ENCODE peak calls at places on chromosome 19, in seven cellular contexts. E, V, Z, T, G, B and M are unnamed samples.

GRCh38 chr19:56377105-56377924 is 16.0 kb downstream of the ZNF582 start:
- DNase-seq in G (no peak), E (no peak), Z (no peak), B (no peak), V (no peak), T (no peak), M (no peak)

GRCh38 chr19:50759886-50760285 is 10.4 kb upstream of the GPR32 start:
- DNase-seq in B (peak), E (no peak), T (no peak), G (no peak), V (peak), Z (no peak), M (no peak)

GRCh38 chr19:1418494-1418775 is 11.0 kb downstream of the DAZAP1 start:
- DNase-seq in V (no peak), E (no peak), T (no peak), G (no peak), Z (no peak), B (no peak), M (no peak)

GRCh38 chr19:31882709-31883108 is 462.7 kb upstream of the ZNF507 start:
- DNase-seq in V (no peak), G (no peak), B (no peak), T (no peak), Z (no peak), E (no peak), M (no peak)

GRCh38 chr19:48858984-48859710 is 9.3 kb downstream of the PLEKHA4 start:
- DNase-seq in V (no peak), E (peak), B (no peak), G (no peak), T (no peak), Z (no peak), M (no peak)

GRCh38 chr19:39499082-39499642 is 415 bp downstream of the DLL3 start:
- DNase-seq in G (no peak), E (no peak), Z (no peak), T (no peak), V (no peak), B (no peak), M (no peak)

GRCh38 chr19:8517551-8518442 is 3.8 kb upstream of the ZNF414 start:
- DNase-seq in B (peak), V (peak), E (peak), T (no peak), G (no peak), Z (no peak), M (no peak)

GRCh38 chr19:19627716-19628498 is at the start of gene LPAR2:
- DNase-seq in G (no peak), T (peak), Z (no peak), E (peak), V (no peak), B (no peak), M (no peak)

GRCh38 chr19:45059258-45059965 is 16.9 kb downstream of the ZNF296 start:
- DNase-seq in Z (no peak), G (no peak), V (peak), B (peak), E (peak), T (peak), M (peak)

GRCh38 chr19:17469371-17470203 is 737 bp upstream of the SLC27A1 start:
- DNase-seq in E (peak), Z (peak), T (peak), B (peak), G (peak), V (peak), M (peak)

GRCh38 chr19:52527954-52528326 is 472 bp downstream of the ZNF808 start:
- DNase-seq in G (no peak), E (no peak), V (peak), B (no peak), T (no peak), Z (no peak), M (no peak)

GRCh38 chr19:4103073-4103418 is 20.9 kb downstream of the MAP2K2 start:
- DNase-seq in G (no peak), E (no peak), B (no peak), Z (no peak), T (no peak), V (peak), M (no peak)

GRCh38 chr19:4990306-4990705 is 21.4 kb downstream of the KDM4B start:
- DNase-seq in Z (no peak), G (no peak), T (no peak), E (no peak), B (no peak), V (no peak), M (no peak)

GRCh38 chr19:14333101-14333871 is 48.0 kb upstream of the ADGRE5 start:
- DNase-seq in G (no peak), B (no peak), E (no peak), V (peak), T (peak), Z (no peak), M (no peak)

GRCh38 chr19:35533822-35534521 is 716 bp downstream of the GAPDHS start:
- DNase-seq in B (no peak), T (no peak), V (peak), G (no peak), Z (no peak), E (no peak), M (no peak)

GRCh38 chr19:39679056-39679790 is 23.5 kb downstream of the LGALS16 start:
- DNase-seq in Z (no peak), G (no peak), V (no peak), T (no peak), E (no peak), B (no peak), M (no peak)

GRCh38 chr19:47111081-47111589 is 2.4 kb downstream of the ZC3H4 start:
- DNase-seq in G (no peak), T (no peak), E (peak), V (no peak), B (no peak), Z (no peak), M (no peak)

GRCh38 chr19:13946414-13946813 is 5.9 kb upstream of the DCAF15 start:
- DNase-seq in B (no peak), T (no peak), E (no peak), V (no peak), Z (no peak), G (no peak), M (no peak)

GRCh38 chr19:3061214-3062161 is 807 bp downstream of the TLE5 start:
- DNase-seq in T (peak), G (no peak), B (no peak), V (peak), Z (no peak), E (peak), M (no peak)

GRCh38 chr19:29872224-29872731 is 60.5 kb downstream of the CCNE1 start:
- DNase-seq in V (peak), Z (no peak), G (no peak), E (no peak), T (peak), B (no peak), M (no peak)

GRCh38 chr19:710767-711166 is 2.0 kb downstream of the PALM start:
- DNase-seq in E (no peak), G (no peak), Z (no peak), T (no peak), B (no peak), V (no peak), M (no peak)

GRCh38 chr19:19752760-19753403 is 20.0 kb upstream of the ZNF14 start:
- DNase-seq in Z (no peak), G (no peak), B (no peak), V (no peak), T (peak), E (no peak), M (no peak)

GRCh38 chr19:2575734-2576481 is 100.0 kb downstream of the GADD45B start:
- DNase-seq in G (peak), V (peak), Z (no peak), T (peak), E (no peak), B (no peak), M (no peak)

GRCh38 chr19:35549174-35549788 is 3.9 kb downstream of the TMEM147 start:
- DNase-seq in B (peak), V (peak), T (peak), E (no peak), Z (no peak), G (no peak), M (no peak)

GRCh38 chr19:2270157-2270571 is 11.8 kb downstream of the PEAK3 start:
- DNase-seq in G (no peak), T (no peak), V (no peak), Z (no peak), E (no peak), B (no peak), M (no peak)